ENCODE peak calls at places on chromosome 6, in four cellular contexts. One of them, this sample, is unnamed.

GRCh38 chr6:80151641-80152040 is 45.2 kb downstream of the BCKDHB start:
- DNase-seq in HepG2: no peak
- DNase-seq in K562: no peak
- DNase-seq in GM12878: no peak
- DNase-seq in this sample: no peak

GRCh38 chr6:41011673-41012072 is 27.3 kb downstream of the UNC5CL start:
- DNase-seq in K562: no peak
- DNase-seq in HepG2: no peak
- DNase-seq in GM12878: no peak
- DNase-seq in this sample: no peak

GRCh38 chr6:150549577-150550184 is 50.0 kb upstream of the PLEKHG1 start:
- DNase-seq in K562: no peak
- DNase-seq in HepG2: no peak
- DNase-seq in GM12878: no peak
- DNase-seq in this sample: no peak

GRCh38 chr6:121430514-121431460 is 4.7 kb upstream of the GJA1 start:
- DNase-seq in GM12878: no peak
- DNase-seq in HepG2: peak; percentile 62
- DNase-seq in K562: peak; percentile 7
- DNase-seq in this sample: no peak

GRCh38 chr6:123655520-123656306 is 19.0 kb upstream of the TRDN start:
- DNase-seq in HepG2: no peak
- DNase-seq in K562: no peak
- DNase-seq in GM12878: no peak
- DNase-seq in this sample: no peak

GRCh38 chr6:169173532-169174268 is 79.9 kb downstream of the THBS2 start:
- DNase-seq in GM12878: no peak
- DNase-seq in HepG2: no peak
- DNase-seq in K562: no peak
- DNase-seq in this sample: no peak

GRCh38 chr6:109295766-109296156 is 86.5 kb downstream of the CD164 start:
- DNase-seq in HepG2: no peak
- DNase-seq in K562: no peak
- DNase-seq in GM12878: no peak
- DNase-seq in this sample: no peak

GRCh38 chr6:5302995-5303622 is 41.8 kb downstream of the FARS2 start:
- DNase-seq in HepG2: peak; percentile 73
- DNase-seq in K562: peak; percentile 48
- DNase-seq in GM12878: peak; percentile 41
- DNase-seq in this sample: peak; percentile 71

GRCh38 chr6:137883400-137883888 is 16.4 kb downstream of the TNFAIP3 start:
- DNase-seq in HepG2: no peak
- DNase-seq in GM12878: no peak
- DNase-seq in K562: no peak
- DNase-seq in this sample: no peak

GRCh38 chr6:168088161-168089106 is 9.4 kb upstream of the FRMD1 start:
- DNase-seq in K562: no peak
- DNase-seq in GM12878: no peak
- DNase-seq in HepG2: peak; percentile 59
- DNase-seq in this sample: peak; percentile 51

GRCh38 chr6:11264100-11264499 is 31.6 kb upstream of the NEDD9 start:
- DNase-seq in HepG2: no peak
- DNase-seq in K562: peak; percentile 35
- DNase-seq in GM12878: no peak
- DNase-seq in this sample: peak; percentile 54

GRCh38 chr6:118725944-118726343 is 74.6 kb upstream of the CEP85L start:
- DNase-seq in HepG2: no peak
- DNase-seq in K562: peak; percentile 46
- DNase-seq in GM12878: no peak
- DNase-seq in this sample: no peak

GRCh38 chr6:27183082-27183832 is 64.2 kb upstream of the PRSS16 start:
- DNase-seq in HepG2: no peak
- DNase-seq in K562: no peak
- DNase-seq in GM12878: no peak
- DNase-seq in this sample: peak; percentile 25

GRCh38 chr6:15608406-15608805 is 54.4 kb downstream of the DTNBP1 start:
- DNase-seq in K562: no peak
- DNase-seq in HepG2: no peak
- DNase-seq in GM12878: no peak
- DNase-seq in this sample: no peak

GRCh38 chr6:71510057-71510713 is 221.6 kb downstream of the OGFRL1 start:
- DNase-seq in HepG2: peak; percentile 9
- DNase-seq in K562: no peak
- DNase-seq in GM12878: no peak
- DNase-seq in this sample: peak; percentile 51

GRCh38 chr6:3650959-3651697 is 100.4 kb downstream of the PXDC1 start:
- DNase-seq in GM12878: no peak
- DNase-seq in HepG2: no peak
- DNase-seq in K562: peak; percentile 96
- DNase-seq in this sample: no peak

GRCh38 chr6:164216368-164216767 is 801.9 kb downstream of the QKI start:
- DNase-seq in HepG2: no peak
- DNase-seq in GM12878: no peak
- DNase-seq in K562: no peak
- DNase-seq in this sample: no peak

GRCh38 chr6:96704713-96705112 is 132.6 kb downstream of the GPR63 start:
- DNase-seq in HepG2: no peak
- DNase-seq in K562: no peak
- DNase-seq in GM12878: no peak
- DNase-seq in this sample: no peak
- TF ChIP-seq ETV6 in HepG2: no peak
- TF ChIP-seq ETV6 in K562: no peak
- TF ChIP-seq ETV6 in GM12878: no peak
- TF ChIP-seq ETV6 in this sample: no peak

DNA sequence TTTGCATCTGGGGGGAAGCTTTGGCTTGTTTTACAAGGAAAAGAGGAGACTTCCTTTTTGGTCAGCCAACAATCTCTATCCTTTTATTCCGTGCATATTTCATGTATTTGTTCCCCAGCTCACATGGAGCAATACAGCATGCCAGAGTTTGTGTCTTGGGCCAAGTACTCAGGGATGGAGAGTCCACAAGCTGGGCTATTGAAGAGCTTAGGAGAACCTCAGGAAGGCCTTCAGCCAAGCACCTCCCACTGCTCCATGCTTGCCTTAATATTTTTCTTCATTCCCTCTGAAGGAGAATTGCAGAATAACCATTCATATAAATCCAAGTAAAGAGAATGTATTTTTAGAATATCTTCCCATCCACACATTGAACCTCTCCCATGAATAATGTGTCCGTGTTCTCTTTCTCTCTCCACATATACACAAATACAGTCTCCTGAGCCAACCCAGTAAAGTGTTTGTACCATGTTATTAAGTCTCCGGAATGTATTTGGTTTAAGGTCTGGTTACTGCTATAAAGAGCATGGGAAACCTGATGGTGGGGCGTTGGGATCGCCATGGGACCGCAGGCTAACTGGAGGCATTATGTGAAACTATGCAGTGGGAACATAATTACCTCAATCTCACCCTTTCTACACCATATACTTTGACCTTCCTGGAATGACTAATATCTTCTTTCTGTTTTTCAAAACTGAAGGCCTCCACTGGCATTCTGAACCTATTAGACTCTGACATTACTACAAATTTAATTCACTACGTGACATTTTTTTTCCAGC is 3.0 kb downstream of the LAMA4 start:
- DNase-seq in K562: no peak
- DNase-seq in HepG2: no peak
- DNase-seq in GM12878: no peak
- DNase-seq in this sample: no peak
- TF ChIP-seq ETV6 in K562: no peak
- TF ChIP-seq ETV6 in HepG2: no peak
- TF ChIP-seq ETV6 in GM12878: no peak
- TF ChIP-seq ETV6 in this sample: no peak

GRCh38 chr6:17101422-17102257 is at the start of gene STMND1:
- DNase-seq in HepG2: no peak
- DNase-seq in GM12878: no peak
- DNase-seq in K562: no peak
- DNase-seq in this sample: peak; percentile 33
- TF ChIP-seq ETV6 in HepG2: no peak
- TF ChIP-seq ETV6 in GM12878: no peak
- TF ChIP-seq ETV6 in K562: no peak
- TF ChIP-seq ETV6 in this sample: no peak

DNA sequence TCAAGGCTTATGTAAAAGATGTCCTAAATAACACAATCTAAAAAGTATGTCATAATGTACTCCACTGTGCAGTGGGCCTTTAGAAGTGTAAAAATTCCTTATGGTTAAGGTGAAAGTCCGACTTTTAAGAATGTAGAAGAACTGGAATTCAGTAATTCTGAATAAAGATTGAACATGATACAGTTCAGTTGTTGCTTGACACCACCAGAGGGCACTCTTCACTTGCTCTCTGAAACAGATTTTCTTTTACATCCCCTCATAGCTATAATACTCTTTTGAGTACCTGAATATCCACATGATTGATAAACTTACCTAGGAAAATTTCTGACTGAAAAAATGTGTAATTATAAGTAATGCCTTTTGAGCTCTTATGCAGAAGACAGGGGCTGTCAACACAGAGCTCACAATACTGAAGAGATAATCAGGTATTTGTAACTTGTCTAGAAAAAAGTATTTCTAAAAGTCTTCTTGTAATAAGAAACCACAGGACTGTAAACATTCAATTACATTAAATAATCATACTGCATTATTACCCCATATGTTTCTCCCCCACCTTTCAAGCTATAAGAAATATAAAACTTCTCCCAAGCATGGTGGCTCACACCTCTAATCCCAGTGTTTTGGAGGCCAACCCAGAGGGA is 92.1 kb downstream of the POPDC3 start:
- DNase-seq in GM12878: peak; percentile 17
- DNase-seq in HepG2: peak; percentile 46
- DNase-seq in K562: peak; percentile 69
- DNase-seq in this sample: no peak
- TF ChIP-seq ETV6 in GM12878: no peak
- TF ChIP-seq ETV6 in HepG2: no peak
- TF ChIP-seq ETV6 in K562: no peak
- TF ChIP-seq ETV6 in this sample: no peak

DNA sequence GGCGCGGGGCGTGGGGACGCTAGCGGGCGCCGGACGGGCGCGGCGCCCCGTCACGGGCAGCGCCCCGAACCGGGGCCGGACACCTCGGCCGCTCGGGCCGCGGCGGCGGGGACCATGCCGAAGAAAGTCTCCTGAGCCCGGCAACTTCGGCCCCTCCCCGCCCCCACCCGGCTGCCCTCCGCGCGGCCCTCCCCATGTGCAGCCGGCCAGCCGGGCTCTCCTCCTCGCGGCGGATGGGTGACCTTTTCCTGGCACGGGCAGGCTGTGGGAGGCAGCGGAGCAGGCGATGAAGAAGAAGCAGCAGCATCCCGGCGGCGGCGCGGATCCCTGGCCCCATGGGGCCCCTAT is 289 bp downstream of the UST start:
- DNase-seq in HepG2: no peak
- DNase-seq in GM12878: no peak
- DNase-seq in K562: no peak
- DNase-seq in this sample: peak; percentile 44
- TF ChIP-seq ETV6 in HepG2: no peak
- TF ChIP-seq ETV6 in GM12878: no peak
- TF ChIP-seq ETV6 in K562: no peak
- TF ChIP-seq ETV6 in this sample: no peak

DNA sequence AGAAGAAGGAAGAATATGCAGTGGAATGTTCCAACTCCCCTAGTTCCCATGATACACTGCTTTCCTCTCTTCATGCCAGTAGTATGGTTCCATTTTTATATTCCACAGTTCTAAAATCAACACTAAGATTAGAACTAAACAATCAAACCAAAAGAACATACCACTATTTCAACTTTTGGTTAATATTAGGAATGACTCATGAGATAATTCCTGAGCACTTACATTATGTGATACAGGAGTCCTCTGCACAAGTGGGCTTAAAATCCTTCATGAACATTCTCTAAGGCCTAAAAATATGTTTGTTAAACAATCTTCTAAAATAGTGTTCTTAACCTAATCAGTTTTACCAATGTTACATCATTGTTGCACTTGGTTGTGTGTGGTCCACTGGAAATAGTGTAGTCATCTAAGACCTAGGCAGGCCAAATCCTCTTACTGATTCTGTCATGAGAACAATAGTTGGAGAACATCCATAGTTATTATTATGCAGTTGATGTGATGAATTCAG is 30.3 kb upstream of the RCAN2 start:
- DNase-seq in GM12878: no peak
- DNase-seq in K562: no peak
- DNase-seq in HepG2: no peak
- DNase-seq in this sample: no peak
- TF ChIP-seq ETV6 in GM12878: no peak
- TF ChIP-seq ETV6 in K562: no peak
- TF ChIP-seq ETV6 in HepG2: no peak
- TF ChIP-seq ETV6 in this sample: no peak

GRCh38 chr6:142700676-142701185 is 244.2 kb downstream of the HIVEP2 start:
- DNase-seq in GM12878: no peak
- DNase-seq in HepG2: no peak
- DNase-seq in K562: no peak
- DNase-seq in this sample: no peak
- TF ChIP-seq ETV6 in GM12878: no peak
- TF ChIP-seq ETV6 in HepG2: no peak
- TF ChIP-seq ETV6 in K562: no peak
- TF ChIP-seq ETV6 in this sample: no peak